ENCODE peak calls at places on chromosomes 4 and X, in ten cellular contexts. S, C, H, B, Z, W, T, M, K and L are unnamed samples.
A peak's percentile ranks its signal among the peaks of the same experiment; 100 is the strongest.

GRCh38 chr4:57401586-57401985 is 291.4 kb upstream of the IGFBP7 start:
- DNase-seq in Z (no peak), H (no peak), S (no peak), W (no peak), K (no peak), T (no peak), C (no peak), M (no peak), B (no peak), L (peak; percentile 39)

GRCh38 chrX:72180539-72180938 is 1.0 kb upstream of the PIN4 start:
- DNase-seq in B (no peak), W (no peak), T (no peak), K (no peak), C (no peak), M (peak; percentile 5), Z (no peak), S (peak; percentile 48), H (no peak), L (no peak)

GRCh38 chr4:76803522-76803921 is 94.4 kb downstream of the SOWAHB start:
- DNase-seq in W (no peak), M (no peak), T (peak; percentile 99), S (no peak), H (no peak), Z (peak; percentile 88), K (peak; percentile 92), C (no peak), B (peak; percentile 76), L (peak; percentile 97)

GRCh38 chr4:5051210-5051691 is at the start of gene STK32B:
- DNase-seq in M (no peak), B (peak; percentile 60), Z (peak; percentile 86), W (peak; percentile 77), H (no peak), T (peak; percentile 86), S (no peak), K (peak; percentile 82), C (peak; percentile 57), L (peak; percentile 80)

GRCh38 chr4:74451214-74451661 is 6.3 kb downstream of the AREG start:
- DNase-seq in C (no peak), M (no peak), H (peak; percentile 60), W (no peak), B (peak; percentile 70), T (peak; percentile 68), K (peak; percentile 71), Z (peak; percentile 83), S (no peak), L (peak; percentile 63)

GRCh38 chr4:102780476-102781144 is 19.8 kb upstream of the MANBA start:
- DNase-seq in S (no peak), K (peak; percentile 62), B (peak; percentile 29), H (peak; percentile 57), M (no peak), W (no peak), Z (peak; percentile 49), T (peak; percentile 32), C (no peak), L (peak; percentile 95)

GRCh38 chrX:96693407-96693806 is 8.8 kb downstream of the DIAPH2 start:
- DNase-seq in T (no peak), B (no peak), H (no peak), M (no peak), S (no peak), Z (no peak), K (no peak), W (no peak), C (no peak), L (no peak)

GRCh38 chrX:12497832-12498591 is 293.2 kb upstream of the PRPS2 start:
- DNase-seq in S (peak; percentile 81), K (no peak), C (peak; percentile 1), W (peak; percentile 54), M (peak; percentile 59), Z (no peak), T (no peak), H (no peak), B (no peak), L (no peak)

GRCh38 chrX:136182394-136182793 is 35.1 kb downstream of the FHL1 start:
- DNase-seq in M (no peak), W (no peak), H (no peak), K (no peak), B (peak; percentile 78), C (no peak), T (no peak), S (no peak), Z (no peak), L (no peak)

GRCh38 chr4:808860-809570 is 16.9 kb downstream of the CPLX1 start:
- DNase-seq in Z (no peak), M (no peak), H (no peak), W (no peak), S (no peak), T (no peak), C (no peak), B (no peak), K (no peak), L (no peak)

GRCh38 chr4:105306158-105306781 is 159.6 kb downstream of the TET2 start:
- DNase-seq in S (no peak), Z (peak; percentile 2), B (no peak), T (no peak), K (no peak), W (no peak), C (no peak), M (no peak), H (no peak), L (peak; percentile 53)

GRCh38 chr4:36039031-36039430 is 205.3 kb downstream of the ARAP2 start:
- DNase-seq in C (no peak), T (no peak), Z (no peak), K (no peak), B (no peak), S (no peak), W (no peak), M (peak; percentile 9), H (no peak), L (no peak)

GRCh38 chr4:147801820-147802219 is 69.9 kb downstream of the ARHGAP10 start:
- DNase-seq in M (no peak), W (no peak), B (no peak), Z (no peak), K (no peak), C (no peak), T (no peak), S (no peak), H (no peak), L (no peak)

GRCh38 chr4:116480486-116480990 is 604.8 kb downstream of the TRAM1L1 start:
- DNase-seq in C (no peak), B (no peak), M (no peak), H (no peak), S (no peak), Z (no peak), K (no peak), T (no peak), W (no peak), L (no peak)

GRCh38 chr4:88623097-88623496 is 30.8 kb downstream of the HERC3 start:
- DNase-seq in H (peak; percentile 24), Z (peak; percentile 99), T (peak; percentile 75), K (peak; percentile 86), B (peak; percentile 86), M (no peak), S (no peak), W (no peak), C (no peak), L (peak; percentile 98)

GRCh38 chr4:145732001-145732400 is 52.1 kb downstream of the C4orf51 start:
- DNase-seq in W (no peak), T (peak; percentile 18), Z (no peak), C (no peak), S (no peak), B (no peak), H (no peak), M (no peak), K (no peak), L (no peak)
- H2AFZ ChIP-seq in W (no peak overlapping the region), T (no peak overlapping the region), Z (peak overlapping the region; percentile 67), C (peak overlapping the region; percentile 34), S (no peak overlapping the region), B (no peak overlapping the region), H (peak overlapping the region; percentile 54), M (peak overlapping the region; percentile 28), K (peak overlapping the region; percentile 81), L (peak overlapping the region; percentile 62)

GRCh38 chr4:98658287-98659105 is at the start of gene TSPAN5:
- DNase-seq in M (peak; percentile 3), B (peak; percentile 77), S (peak; percentile 83), T (peak; percentile 81), W (peak; percentile 84), H (peak; percentile 12), C (peak; percentile 85), K (peak; percentile 67), Z (peak; percentile 94), L (peak; percentile 80)

GRCh38 chr4:98656443-98656842 is 2.0 kb downstream of the TSPAN5 start:
- DNase-seq in C (no peak), W (no peak), Z (no peak), B (no peak), K (no peak), H (no peak), S (no peak), T (no peak), M (no peak), L (no peak)

GRCh38 chr4:98659741-98660507 is 1.5 kb upstream of the TSPAN5 start:
- DNase-seq in B (no peak), S (no peak), K (peak; percentile 58), T (peak; percentile 82), C (no peak), Z (peak; percentile 74), H (peak; percentile 26), W (no peak), M (no peak), L (peak; percentile 48)

GRCh38 chr4:98659106-98659592 is 738 bp upstream of the TSPAN5 start:
- DNase-seq in W (peak; percentile 49), K (peak; percentile 57), H (no peak), C (no peak), B (peak; percentile 59), Z (peak; percentile 68), S (no peak), T (peak; percentile 66), M (no peak), L (peak; percentile 35)

GRCh38 chr4:98657531-98658286 is 702 bp downstream of the TSPAN5 start:
- DNase-seq in K (peak; percentile 69), T (peak; percentile 81), W (peak; percentile 68), Z (peak; percentile 80), S (no peak), H (no peak), C (peak; percentile 37), B (peak; percentile 75), M (no peak), L (peak; percentile 81)
- H2AFZ ChIP-seq in K (peak overlapping the region; percentile 77), T (peak overlapping the region; percentile 71), W (no peak overlapping the region), Z (peak overlapping the region; percentile 82), S (no peak overlapping the region), H (no peak overlapping the region), C (peak overlapping the region; percentile 99), B (peak overlapping the region; percentile 2), M (no peak overlapping the region), L (peak overlapping the region; percentile 77)

DNA sequence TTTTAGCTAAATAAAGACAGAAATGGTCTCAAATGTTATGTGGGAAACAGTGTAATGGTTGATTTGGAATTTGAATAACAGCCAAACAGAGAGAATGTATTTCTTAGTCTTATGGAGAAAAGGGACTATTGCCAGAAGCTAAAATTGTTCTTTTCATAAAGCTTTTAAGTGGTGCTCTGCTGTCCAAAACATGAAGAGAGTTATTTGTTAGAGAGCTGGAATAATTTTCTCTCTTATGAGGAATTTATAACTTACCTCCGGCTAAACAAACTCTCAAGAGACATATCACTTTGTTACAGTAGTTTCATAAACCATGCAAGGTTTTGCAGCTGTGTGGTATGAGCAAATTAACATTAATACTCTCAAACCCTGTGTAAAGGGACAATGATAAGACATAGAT is 28.6 kb downstream of the SULT1B1 start:
- DNase-seq in H (no peak), M (no peak), K (no peak), Z (no peak), B (peak; percentile 60), C (no peak), T (no peak), W (no peak), S (no peak), L (no peak)
- H2AFZ ChIP-seq in H (no peak overlapping the region), M (no peak overlapping the region), K (no peak overlapping the region), Z (no peak overlapping the region), B (no peak overlapping the region), C (no peak overlapping the region), T (no peak overlapping the region), W (no peak overlapping the region), S (no peak overlapping the region), L (peak overlapping the region; percentile 22)

GRCh38 chrX:135003876-135004623 is 13.3 kb downstream of the SMIM10 start:
- DNase-seq in T (peak; percentile 87), K (peak; percentile 87), M (peak; percentile 81), H (peak; percentile 64), B (peak; percentile 90), C (peak; percentile 87), Z (peak; percentile 93), S (peak; percentile 96), W (peak; percentile 93), L (peak; percentile 81)
- H2AFZ ChIP-seq in T (peak overlapping the region; percentile 77), K (peak overlapping the region; percentile 97), M (peak overlapping the region; percentile 87), H (peak overlapping the region; percentile 63), B (peak overlapping the region; percentile 89), C (peak overlapping the region; percentile 71), Z (peak overlapping the region; percentile 97), S (peak overlapping the region; percentile 95), W (no peak overlapping the region), L (peak overlapping the region; percentile 94)